ENCODE peak calls at places on chromosomes 5 and 9, in six cellular contexts. B is amniotic stem cell, E is PC-3, U is iPS-NIHi11, G is AG09319, F is coronary artery. O is an unnamed sample.

GRCh38 chr9:130824616-130825015 is 10.4 kb upstream of the ABL1 start:
- DNase-seq in B (no peak), E (no peak), U (no peak), G (no peak), F (no peak), O (no peak)

GRCh38 chr5:73605223-73606087 is 20.5 kb upstream of the ARHGEF28 start:
- DNase-seq in B (no peak), E (peak; percentile 72), U (no peak), G (no peak), F (no peak), O (no peak)

GRCh38 chr5:128274441-128274840 is 190.9 kb downstream of the SLC12A2 start:
- DNase-seq in B (no peak), E (no peak), U (no peak), G (no peak), F (no peak), O (no peak)

GRCh38 chr9:126394802-126395201 is 68.2 kb downstream of the MVB12B start:
- DNase-seq in B (no peak), E (no peak), U (no peak), G (no peak), F (no peak), O (no peak)

GRCh38 chr9:78314953-78315870 is 18.3 kb downstream of the PSAT1 start:
- DNase-seq in B (no peak), E (no peak), U (no peak), G (no peak), F (peak; percentile 65), O (no peak)

GRCh38 chr5:122586351-122586750 is 188.5 kb upstream of the SNX2 start:
- DNase-seq in B (peak; percentile 27), E (no peak), U (no peak), G (no peak), F (no peak), O (no peak)

GRCh38 chr9:33285502-33285901 is 4.8 kb upstream of the NFX1 start:
- DNase-seq in B (no peak), E (no peak), U (no peak), G (no peak), F (no peak), O (no peak)

GRCh38 chr9:77092536-77092935 is 73.1 kb downstream of the FOXB2 start:
- DNase-seq in B (no peak), E (peak; percentile 35), U (peak; percentile 41), G (no peak), F (no peak), O (no peak)

GRCh38 chr9:121985792-121986494 is 107.2 kb downstream of the TTLL11 start:
- DNase-seq in B (no peak), E (no peak), U (peak; percentile 41), G (peak; percentile 51), F (peak; percentile 81), O (no peak)

GRCh38 chr9:88657893-88658292 is 122.9 kb downstream of the NXNL2 start:
- DNase-seq in B (no peak), E (no peak), U (no peak), G (no peak), F (no peak), O (no peak)

GRCh38 chr9:124485936-124486335 is 21.3 kb downstream of the NR5A1 start:
- DNase-seq in B (no peak), E (no peak), U (no peak), G (no peak), F (no peak), O (no peak)